ENCODE peak calls at places on chromosomes 12 and 14, in eight cellular contexts. L, W, B, Z, G, S, X and R are unnamed samples.
A peak's percentile ranks its signal among the peaks of the same experiment; 100 is the strongest.

GRCh38 chr14:38964630-38965029 is 138.4 kb downstream of the SEC23A start:
- DNase-seq in L (no peak), W (no peak), B (no peak), Z (no peak), G (no peak), S (no peak), X (no peak), R (no peak)

GRCh38 chr12:26651566-26652188 is 181.3 kb downstream of the ITPR2 start:
- DNase-seq in L (peak; percentile 60), W (peak; percentile 76), B (peak; percentile 50), Z (peak; percentile 13), G (no peak), S (peak; percentile 25), X (peak; percentile 52), R (no peak)

GRCh38 chr12:125696044-125696443 is 630.8 kb downstream of the AACS start:
- DNase-seq in L (no peak), W (no peak), B (no peak), Z (no peak), G (no peak), S (no peak), X (no peak), R (no peak)

GRCh38 chr12:125092872-125093680 is 27.8 kb downstream of the AACS start:
- DNase-seq in L (no peak), W (peak; percentile 69), B (peak; percentile 35), Z (no peak), G (peak; percentile 70), S (no peak), X (no peak), R (no peak)

GRCh38 chr14:94054936-94055335 is 26.1 kb downstream of the DDX24 start:
- DNase-seq in L (no peak), W (no peak), B (no peak), Z (no peak), G (no peak), S (no peak), X (no peak), R (no peak)

GRCh38 chr12:15608931-15609330 is 180.3 kb downstream of the EPS8 start:
- DNase-seq in L (no peak), W (no peak), B (no peak), Z (no peak), G (no peak), S (no peak), X (no peak), R (no peak)

GRCh38 chr12:66129934-66130266 is 650 bp downstream of the LLPH start:
- DNase-seq in L (no peak), W (no peak), B (no peak), Z (no peak), G (no peak), S (no peak), X (no peak), R (no peak)

GRCh38 chr14:76948213-76948947 is 80.1 kb downstream of the IRF2BPL start:
- DNase-seq in L (no peak), W (no peak), B (no peak), Z (no peak), G (no peak), S (no peak), X (no peak), R (no peak)

GRCh38 chr12:132029503-132030300 is 80.0 kb downstream of the EP400 start:
- DNase-seq in L (no peak), W (no peak), B (no peak), Z (no peak), G (peak; percentile 38), S (no peak), X (no peak), R (no peak)